ENCODE peak calls at places on chromosomes 12 and 14, in four cellular contexts. V, E, B and A are unnamed samples.
A peak's percentile ranks its signal among the peaks of the same experiment; 100 is the strongest.

GRCh38 chr12:116217045-116217444 is 60.4 kb downstream of the MED13L start:
- DNase-seq in V (no peak), E (no peak), B (no peak), A (no peak)

GRCh38 chr14:79967001-79967400 is 244.3 kb downstream of the DIO2 start:
- DNase-seq in V (no peak), E (no peak), B (no peak), A (no peak)

GRCh38 chr12:8455727-8456360 is at the start of gene CLEC6A:
- DNase-seq in V (peak; percentile 30), E (no peak), B (no peak), A (peak; percentile 5)

GRCh38 chr14:22071001-22071400 is 397.4 kb upstream of the OR4E1 start:
- DNase-seq in V (peak; percentile 42), E (peak; percentile 67), B (peak; percentile 41), A (peak; percentile 73)

GRCh38 chr12:116765271-116765670 is 27.2 kb downstream of the RNFT2 start:
- DNase-seq in V (no peak), E (no peak), B (no peak), A (no peak)

GRCh38 chr12:54024127-54024526 is 4.1 kb upstream of the HOXC6 start:
- DNase-seq in V (no peak), E (no peak), B (no peak), A (no peak)

GRCh38 chr12:102107970-102108369 is 11.9 kb downstream of the NUP37 start:
- DNase-seq in V (no peak), E (no peak), B (no peak), A (no peak)

GRCh38 chr14:75283162-75283883 is 4.7 kb downstream of the FOS start:
- DNase-seq in V (no peak), E (no peak), B (peak; percentile 82), A (no peak)

GRCh38 chr14:69363055-69363454 is 35.0 kb downstream of the ERH start:
- DNase-seq in V (no peak), E (no peak), B (no peak), A (no peak)

GRCh38 chr14:81435578-81436295 is 35.6 kb upstream of the STON2 start:
- DNase-seq in V (peak; percentile 22), E (peak; percentile 21), B (peak; percentile 30), A (no peak)

GRCh38 chr12:1912580-1913376 is 5.7 kb downstream of the CACNA2D4 start:
- DNase-seq in V (no peak), E (no peak), B (no peak), A (no peak)

GRCh38 chr12:95336387-95337067 is 118.9 kb downstream of the VEZT start:
- DNase-seq in V (no peak), E (no peak), B (peak; percentile 71), A (peak; percentile 19)

GRCh38 chr12:52267266-52267665 is 7.2 kb upstream of the KRT86 start:
- DNase-seq in V (no peak), E (no peak), B (no peak), A (no peak)

GRCh38 chr12:66633676-66634075 is 45.2 kb downstream of the GRIP1 start:
- DNase-seq in V (no peak), E (no peak), B (no peak), A (no peak)

GRCh38 chr12:11545438-11546330 is 103.8 kb upstream of the ETV6 start:
- DNase-seq in V (peak; percentile 77), E (peak; percentile 89), B (no peak), A (peak; percentile 89)

GRCh38 chr12:59834659-59835474 is 239.0 kb downstream of the SLC16A7 start:
- DNase-seq in V (no peak), E (no peak), B (peak; percentile 29), A (peak; percentile 24)

GRCh38 chr12:3928538-3929220 is 55.5 kb upstream of the PARP11 start:
- DNase-seq in V (peak; percentile 12), E (no peak), B (no peak), A (peak; percentile 9)

GRCh38 chr12:122031342-122032216 is 9.9 kb downstream of the BCL7A start:
- DNase-seq in V (no peak), E (peak; percentile 12), B (peak; percentile 75), A (peak; percentile 35)

GRCh38 chr12:92063641-92064040 is 82.0 kb downstream of the BTG1 start:
- DNase-seq in V (no peak), E (no peak), B (no peak), A (no peak)

GRCh38 chr14:59337151-59337611 is 128.0 kb downstream of the GPR135 start:
- DNase-seq in V (no peak), E (no peak), B (peak; percentile 14), A (no peak)

GRCh38 chr12:113471619-113472171 is at the start of gene LHX5:
- DNase-seq in V (no peak), E (no peak), B (no peak), A (no peak)

GRCh38 chr12:70122804-70123203 is 120.4 kb upstream of the CNOT2 start:
- DNase-seq in V (no peak), E (no peak), B (no peak), A (no peak)

GRCh38 chr12:133106253-133106652 is 23.8 kb downstream of the ZNF891 start:
- DNase-seq in V (no peak), E (no peak), B (no peak), A (peak; percentile 12)

GRCh38 chr14:37013116-37013515 is 159.3 kb downstream of the SLC25A21 start:
- DNase-seq in V (no peak), E (no peak), B (no peak), A (no peak)

GRCh38 chr12:14948672-14949071 is 10.3 kb upstream of the ERP27 start:
- DNase-seq in V (peak; percentile 71), E (peak; percentile 93), B (peak; percentile 54), A (peak; percentile 95)

GRCh38 chr12:114848661-114849060 is 164.7 kb upstream of the TBX3 start:
- DNase-seq in V (no peak), E (no peak), B (no peak), A (no peak)

GRCh38 chr12:1875608-1876007 is 42.8 kb downstream of the CACNA2D4 start:
- DNase-seq in V (no peak), E (no peak), B (no peak), A (no peak)

GRCh38 chr12:6089041-6089823 is 35.2 kb downstream of the VWF start:
- DNase-seq in V (no peak), E (peak; percentile 48), B (no peak), A (no peak)

GRCh38 chr12:132228535-132229422 is 84.5 kb downstream of the NOC4L start:
- DNase-seq in V (no peak), E (no peak), B (no peak), A (no peak)

GRCh38 chr14:78902010-78902623 is 731.9 kb downstream of the NRXN3 start:
- DNase-seq in V (no peak), E (peak; percentile 21), B (peak; percentile 26), A (peak; percentile 47)

GRCh38 chr12:94353130-94353529 is 106.5 kb downstream of the CEP83 start:
- DNase-seq in V (no peak), E (no peak), B (no peak), A (no peak)

GRCh38 chr12:12510141-12510540 is 52.5 kb downstream of the DUSP16 start:
- DNase-seq in V (no peak), E (no peak), B (no peak), A (no peak)

GRCh38 chr12:68011882-68012207 is 22.6 kb downstream of the IFNG-AS1 start:
- DNase-seq in V (no peak), E (no peak), B (no peak), A (no peak)

GRCh38 chr12:68012712-68013111 is 23.5 kb downstream of the IFNG-AS1 start:
- DNase-seq in V (peak; percentile 47), E (no peak), B (no peak), A (peak; percentile 51)

GRCh38 chr12:68011206-68011881 is 22.1 kb downstream of the IFNG-AS1 start:
- DNase-seq in V (no peak), E (no peak), B (no peak), A (no peak)

GRCh38 chr12:68016136-68016535 is 26.9 kb downstream of the IFNG-AS1 start:
- DNase-seq in V (no peak), E (no peak), B (no peak), A (no peak)

DNA sequence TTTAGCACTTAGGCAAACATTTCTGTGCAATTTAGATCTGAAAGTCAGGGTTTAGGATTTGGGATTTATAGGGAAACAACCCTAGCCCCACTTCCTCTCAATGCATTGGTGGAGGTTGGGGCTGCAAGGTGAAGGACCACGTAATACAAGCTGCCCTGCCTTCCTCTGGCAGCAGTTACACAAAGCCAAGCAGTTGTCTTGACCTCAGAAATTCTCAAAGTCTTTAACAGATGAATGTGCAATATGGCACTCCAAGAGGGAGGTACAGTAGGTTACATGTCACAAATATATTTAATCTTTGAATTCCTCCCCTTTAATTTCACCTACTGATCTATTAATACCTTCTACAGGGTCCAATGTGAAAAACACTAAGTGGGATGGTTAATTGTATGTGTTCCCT is 23.9 kb downstream of the IFNG-AS1 start:
- DNase-seq in V (no peak), E (no peak), B (no peak), A (no peak)
- H3K4me3 ChIP-seq in V (no peak overlapping the region), E (no peak overlapping the region), B (no peak overlapping the region), A (no peak overlapping the region)

DNA sequence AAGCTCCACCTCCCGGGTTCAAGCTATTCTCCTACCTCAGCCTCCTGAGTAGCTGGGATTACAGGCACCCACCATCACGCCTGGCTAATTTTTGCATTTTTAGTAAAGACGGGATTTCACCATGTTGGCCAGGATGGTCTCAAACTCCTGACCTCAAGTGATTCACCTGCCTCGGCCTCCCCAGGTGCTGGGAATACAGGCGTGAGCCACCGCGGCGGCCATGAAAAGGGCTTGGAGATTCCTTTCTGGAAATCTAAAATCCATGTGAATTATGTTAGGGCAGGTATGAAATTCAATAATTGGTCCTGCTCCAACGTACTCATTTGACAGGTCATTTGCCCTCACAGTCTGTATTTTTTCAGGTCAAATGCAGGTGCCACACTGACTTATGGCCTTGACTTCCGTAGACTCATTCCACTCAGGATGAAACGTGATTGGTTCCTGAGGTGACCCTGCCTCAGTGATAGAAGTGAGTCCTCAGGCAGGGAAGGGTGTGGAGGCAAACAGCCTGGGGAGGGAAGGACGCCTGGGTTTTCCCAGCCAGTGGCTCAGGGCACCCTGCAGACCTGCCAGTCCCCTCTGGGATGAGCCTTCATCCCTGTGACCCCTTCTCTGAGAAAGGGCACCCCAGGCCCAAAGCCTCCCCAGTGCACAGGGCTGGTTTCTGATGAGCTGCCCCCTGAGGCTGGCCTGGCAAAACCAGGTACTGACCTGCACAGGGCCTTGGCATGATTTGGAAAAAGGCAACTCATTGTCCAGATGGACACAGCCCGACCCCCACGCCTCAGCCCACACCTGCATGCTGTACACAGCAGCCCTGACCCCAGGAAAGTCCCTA is 48.7 kb downstream of the PSMA6 start:
- DNase-seq in V (no peak), E (no peak), B (no peak), A (no peak)
- H3K4me3 ChIP-seq in V (no peak overlapping the region), E (no peak overlapping the region), B (no peak overlapping the region), A (no peak overlapping the region)

DNA sequence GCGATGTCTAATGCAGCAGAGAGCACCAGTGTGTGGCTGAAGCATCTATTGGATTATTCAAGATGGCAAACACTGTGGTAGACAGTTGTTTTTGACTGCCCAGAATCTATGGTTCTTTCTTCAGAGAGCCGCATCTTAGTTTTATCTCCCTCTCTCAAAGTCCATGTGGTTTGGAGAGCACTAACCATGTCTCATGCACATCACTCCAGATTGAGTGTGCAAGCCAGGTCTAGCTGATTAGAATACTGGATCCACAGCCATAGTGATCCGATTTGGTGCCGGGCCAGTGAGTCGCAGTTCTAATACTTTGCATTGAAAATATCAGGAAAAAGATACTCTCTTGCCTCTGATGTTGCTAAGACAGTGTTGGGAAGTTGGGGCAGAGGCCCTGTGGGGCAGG is 4.6 kb upstream of the SBNO1 start:
- DNase-seq in V (no peak), E (no peak), B (no peak), A (no peak)
- H3K4me3 ChIP-seq in V (no peak overlapping the region), E (no peak overlapping the region), B (no peak overlapping the region), A (no peak overlapping the region)

DNA sequence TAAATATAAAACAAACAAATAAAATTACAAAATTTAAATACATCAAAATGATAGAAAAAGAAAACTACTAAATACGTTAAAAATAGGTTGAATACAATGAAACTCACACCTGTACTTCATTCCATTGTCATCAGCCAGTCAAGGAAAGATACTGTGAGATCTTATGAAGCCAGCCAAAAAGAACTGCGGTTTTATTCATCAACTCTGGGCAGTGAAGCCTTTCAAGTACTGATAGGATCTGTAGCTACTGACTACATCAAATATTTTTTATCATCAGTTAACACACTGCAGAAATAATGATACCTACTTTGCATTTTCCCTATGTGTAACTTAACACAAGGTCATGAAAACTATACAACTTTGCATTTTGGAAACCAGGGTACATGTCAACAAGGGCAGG is 46.3 kb upstream of the FAR2 start:
- DNase-seq in V (no peak), E (peak; percentile 70), B (no peak), A (no peak)
- H3K4me3 ChIP-seq in V (no peak overlapping the region), E (peak overlapping the region; percentile 40), B (no peak overlapping the region), A (no peak overlapping the region)